ENCODE peak calls at places on chromosome 15, in four cellular contexts. W, B, K and C are unnamed samples.

GRCh38 chr15:72155021-72155621 is 36.9 kb downstream of the SENP8 start:
- DNase-seq in W (peak), B (no peak), K (peak), C (no peak)

GRCh38 chr15:97652700-97653167 is 307.8 kb upstream of the ARRDC4 start:
- DNase-seq in W (peak), B (no peak), K (peak), C (peak)

GRCh38 chr15:38085931-38086562 is 151.6 kb downstream of the TMCO5A start:
- DNase-seq in W (peak), B (no peak), K (no peak), C (no peak)

GRCh38 chr15:74817370-74817737 is 4.7 kb downstream of the LMAN1L start:
- DNase-seq in W (peak), B (peak), K (no peak), C (peak)

GRCh38 chr15:40782609-40783227 is 12.9 kb downstream of the C15orf62 start:
- DNase-seq in W (peak), B (peak), K (peak), C (peak)

GRCh38 chr15:39472661-39473657 is 107.9 kb upstream of the THBS1 start:
- DNase-seq in W (no peak), B (no peak), K (no peak), C (no peak)

GRCh38 chr15:60477991-60478632 is 830 bp downstream of the ICE2 start:
- DNase-seq in W (peak), B (peak), K (no peak), C (peak)

GRCh38 chr15:86164222-86164898 is 84.7 kb downstream of the AGBL1 start:
- DNase-seq in W (no peak), B (no peak), K (no peak), C (no peak)

GRCh38 chr15:44033894-44034293 is 161.2 kb downstream of the FRMD5 start:
- DNase-seq in W (peak), B (no peak), K (no peak), C (no peak)

GRCh38 chr15:85327820-85328219 is 52.6 kb upstream of the AKAP13 start:
- DNase-seq in W (no peak), B (no peak), K (no peak), C (no peak)

GRCh38 chr15:74482661-74483060 is 21.7 kb upstream of the UBL7 start:
- DNase-seq in W (no peak), B (peak), K (no peak), C (no peak)

GRCh38 chr15:86916671-86917450 is 837.2 kb downstream of the AGBL1 start:
- DNase-seq in W (no peak), B (no peak), K (no peak), C (peak)

GRCh38 chr15:75028991-75029377 is 5.6 kb downstream of the PPCDC start:
- DNase-seq in W (no peak), B (no peak), K (no peak), C (no peak)

GRCh38 chr15:69078638-69079037 is 64.1 kb downstream of the NOX5 start:
- DNase-seq in W (no peak), B (no peak), K (no peak), C (no peak)

GRCh38 chr15:69075467-69075866 is 61.0 kb downstream of the NOX5 start:
- DNase-seq in W (no peak), B (no peak), K (peak), C (no peak)

GRCh38 chr15:69071265-69071664 is 56.8 kb downstream of the NOX5 start:
- DNase-seq in W (no peak), B (no peak), K (no peak), C (no peak)

GRCh38 chr15:69074843-69075224 is 60.3 kb downstream of the NOX5 start:
- DNase-seq in W (peak), B (no peak), K (peak), C (peak)

DNA sequence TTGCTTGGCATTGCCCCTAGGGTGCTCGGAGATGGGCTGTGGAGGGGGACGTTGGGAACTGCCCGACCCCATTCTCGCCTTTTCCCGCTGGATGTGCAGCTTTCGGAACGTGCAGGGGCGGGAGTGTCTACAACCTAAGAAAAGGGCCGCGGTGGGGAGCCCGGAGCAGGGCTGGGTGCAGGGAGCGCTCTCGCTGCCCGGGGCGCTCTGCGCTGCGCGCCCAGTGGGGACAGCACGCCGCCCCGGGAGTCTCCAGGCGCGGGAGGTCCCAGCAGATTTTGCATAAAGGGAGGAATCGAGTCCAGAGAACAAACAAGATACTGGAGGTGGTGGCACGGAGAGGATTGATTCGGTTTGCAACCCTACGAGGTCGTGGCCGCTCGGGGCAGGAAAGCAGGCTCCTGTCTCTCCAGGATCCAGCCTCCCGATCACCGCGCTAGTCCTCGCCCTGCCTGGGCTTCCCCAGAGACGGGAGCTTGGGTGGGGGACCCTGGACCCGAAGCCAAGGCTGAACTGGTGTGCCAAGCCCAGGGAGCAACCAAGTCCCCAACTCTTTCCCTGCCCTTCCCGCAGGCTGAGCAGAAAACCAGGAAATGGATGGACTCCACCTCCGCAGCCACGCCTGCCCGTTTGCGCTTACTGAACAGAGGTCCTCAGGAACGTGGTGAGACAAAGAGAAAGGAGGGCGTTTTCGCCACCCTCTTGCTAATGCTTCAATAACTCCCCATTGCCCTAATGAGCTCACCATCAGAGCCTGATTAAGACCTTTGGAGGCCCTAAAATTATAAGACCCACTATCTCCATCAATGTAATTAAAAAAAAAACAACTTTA is 59.7 kb downstream of the NOX5 start:
- DNase-seq in W (peak), B (peak), K (peak), C (peak)
- TF ChIP-seq EZH2 in W (no peak), B (no peak), K (no peak), C (peak)

GRCh38 chr15:76829939-76830338 is 75.2 kb downstream of the SCAPER start:
- DNase-seq in W (no peak), B (no peak), K (no peak), C (no peak)
- TF ChIP-seq EZH2 in W (no peak), B (no peak), K (no peak), C (no peak)

GRCh38 chr15:63041982-63042878 is at the start of gene TPM1:
- DNase-seq in W (peak), B (peak), K (peak), C (peak)

GRCh38 chr15:63042879-63043340 is 363 bp downstream of the TPM1 start:
- DNase-seq in W (peak), B (no peak), K (no peak), C (peak)

GRCh38 chr15:63040954-63041353 is 1.6 kb upstream of the TPM1 start:
- DNase-seq in W (no peak), B (no peak), K (no peak), C (no peak)

GRCh38 chr15:63040509-63040908 is 2.0 kb upstream of the TPM1 start:
- DNase-seq in W (no peak), B (no peak), K (no peak), C (no peak)

GRCh38 chr15:63041402-63041977 is 1.1 kb upstream of the TPM1 start:
- DNase-seq in W (no peak), B (no peak), K (no peak), C (peak)
- TF ChIP-seq EZH2 in W (no peak), B (no peak), K (no peak), C (no peak)

GRCh38 chr15:82646250-82647044 is 716 bp downstream of the CPEB1 start:
- DNase-seq in W (no peak), B (no peak), K (no peak), C (peak)
- TF ChIP-seq EZH2 in W (peak), B (no peak), K (peak), C (peak)

GRCh38 chr15:67831363-67831762 is 6.1 kb downstream of the SKOR1 start:
- DNase-seq in W (no peak), B (no peak), K (no peak), C (no peak)

GRCh38 chr15:67832965-67833503 is 6.8 kb downstream of the RNU6-1 start:
- DNase-seq in W (no peak), B (no peak), K (no peak), C (peak)

GRCh38 chr15:67834249-67834592 is 5.6 kb downstream of the RNU6-1 start:
- DNase-seq in W (no peak), B (no peak), K (no peak), C (no peak)

GRCh38 chr15:67833504-67834248 is 6.2 kb downstream of the RNU6-1 start:
- DNase-seq in W (peak), B (peak), K (peak), C (peak)

GRCh38 chr15:67832031-67832551 is 6.8 kb downstream of the SKOR1 start:
- DNase-seq in W (no peak), B (no peak), K (no peak), C (peak)
- TF ChIP-seq EZH2 in W (no peak), B (no peak), K (no peak), C (no peak)

GRCh38 chr15:89361451-89362202 is 27.0 kb upstream of the POLG start:
- DNase-seq in W (peak), B (peak), K (peak), C (peak)
- TF ChIP-seq EZH2 in W (no peak), B (no peak), K (peak), C (no peak)

GRCh38 chr15:70151441-70151840 is 53.7 kb upstream of the TLE3 start:
- DNase-seq in W (no peak), B (no peak), K (no peak), C (no peak)

GRCh38 chr15:70156781-70157261 is 59.1 kb upstream of the TLE3 start:
- DNase-seq in W (peak), B (no peak), K (no peak), C (no peak)

GRCh38 chr15:70152070-70152480 is 54.4 kb upstream of the TLE3 start:
- DNase-seq in W (peak), B (no peak), K (no peak), C (no peak)

GRCh38 chr15:70154440-70155347 is 57.0 kb upstream of the TLE3 start:
- DNase-seq in W (peak), B (no peak), K (no peak), C (peak)

GRCh38 chr15:70153948-70154439 is 56.3 kb upstream of the TLE3 start:
- DNase-seq in W (no peak), B (no peak), K (no peak), C (no peak)
- TF ChIP-seq EZH2 in W (no peak), B (no peak), K (no peak), C (no peak)